ENCODE peak calls at places on chromosomes 7 and 10, in six cellular contexts. D, C, W, X, Q and E are unnamed samples.
A peak's percentile ranks its signal among the peaks of the same experiment; 100 is the strongest.

GRCh38 chr10:123878666-123879311 is 12.8 kb downstream of the CPXM2 start:
- DNase-seq in X (no peak), D (no peak), C (no peak), W (no peak), Q (no peak), E (peak; percentile 52)

GRCh38 chr7:84337386-84337785 is 142.8 kb upstream of the SEMA3A start:
- DNase-seq in X (no peak), W (no peak), D (no peak), C (no peak), Q (peak; percentile 83), E (no peak)

GRCh38 chr7:129734400-129734799 is 122.9 kb downstream of the NRF1 start:
- DNase-seq in D (no peak), Q (no peak), W (no peak), C (no peak), X (no peak), E (no peak)

GRCh38 chr7:22248111-22248809 is 108.7 kb downstream of the RAPGEF5 start:
- DNase-seq in C (no peak), D (no peak), Q (no peak), X (no peak), W (no peak), E (no peak)

GRCh38 chr10:45461034-45461433 is 87.0 kb downstream of the ALOX5 start:
- DNase-seq in D (peak; percentile 78), C (no peak), W (no peak), Q (no peak), X (no peak), E (no peak)

GRCh38 chr10:124727389-124727960 is 16.7 kb downstream of the FAM53B start:
- DNase-seq in C (peak; percentile 14), Q (no peak), D (no peak), X (no peak), W (no peak), E (no peak)

GRCh38 chr7:157499121-157499834 is 162.5 kb downstream of the DNAJB6 start:
- DNase-seq in X (no peak), W (no peak), C (no peak), D (no peak), Q (no peak), E (no peak)

GRCh38 chr7:142250705-142251104 is 7.2 kb downstream of the PRSS58 start:
- DNase-seq in Q (no peak), X (no peak), C (no peak), D (no peak), W (no peak), E (no peak)

GRCh38 chr10:105974803-105975456 is 1189.6 kb downstream of the SORCS1 start:
- DNase-seq in C (no peak), D (no peak), X (no peak), Q (peak; percentile 52), W (no peak), E (no peak)

GRCh38 chr10:105969884-105970377 is 1194.6 kb downstream of the SORCS1 start:
- DNase-seq in C (no peak), W (no peak), Q (no peak), D (no peak), X (no peak), E (no peak)

GRCh38 chr10:105971460-105971859 is 1193.0 kb downstream of the SORCS1 start:
- DNase-seq in D (no peak), C (no peak), Q (no peak), X (no peak), W (no peak), E (no peak)

GRCh38 chr10:105973912-105974311 is 1190.6 kb downstream of the SORCS1 start:
- DNase-seq in D (no peak), X (no peak), W (no peak), Q (no peak), C (no peak), E (no peak)

GRCh38 chr10:105973252-105973877 is 1191.1 kb downstream of the SORCS1 start:
- DNase-seq in D (no peak), W (peak; percentile 9), X (no peak), C (no peak), Q (peak; percentile 13), E (no peak)
- H3K4me3 ChIP-seq in D (no peak overlapping the region), W (no peak overlapping the region), X (no peak overlapping the region), C (no peak overlapping the region), Q (no peak overlapping the region), E (no peak overlapping the region)

GRCh38 chr7:128351296-128352123 is 7.8 kb upstream of the RBM28 start:
- DNase-seq in X (no peak), D (no peak), W (peak; percentile 48), Q (peak; percentile 19), C (no peak), E (no peak)
- H3K4me3 ChIP-seq in X (no peak overlapping the region), D (no peak overlapping the region), W (no peak overlapping the region), Q (no peak overlapping the region), C (no peak overlapping the region), E (no peak overlapping the region)

DNA sequence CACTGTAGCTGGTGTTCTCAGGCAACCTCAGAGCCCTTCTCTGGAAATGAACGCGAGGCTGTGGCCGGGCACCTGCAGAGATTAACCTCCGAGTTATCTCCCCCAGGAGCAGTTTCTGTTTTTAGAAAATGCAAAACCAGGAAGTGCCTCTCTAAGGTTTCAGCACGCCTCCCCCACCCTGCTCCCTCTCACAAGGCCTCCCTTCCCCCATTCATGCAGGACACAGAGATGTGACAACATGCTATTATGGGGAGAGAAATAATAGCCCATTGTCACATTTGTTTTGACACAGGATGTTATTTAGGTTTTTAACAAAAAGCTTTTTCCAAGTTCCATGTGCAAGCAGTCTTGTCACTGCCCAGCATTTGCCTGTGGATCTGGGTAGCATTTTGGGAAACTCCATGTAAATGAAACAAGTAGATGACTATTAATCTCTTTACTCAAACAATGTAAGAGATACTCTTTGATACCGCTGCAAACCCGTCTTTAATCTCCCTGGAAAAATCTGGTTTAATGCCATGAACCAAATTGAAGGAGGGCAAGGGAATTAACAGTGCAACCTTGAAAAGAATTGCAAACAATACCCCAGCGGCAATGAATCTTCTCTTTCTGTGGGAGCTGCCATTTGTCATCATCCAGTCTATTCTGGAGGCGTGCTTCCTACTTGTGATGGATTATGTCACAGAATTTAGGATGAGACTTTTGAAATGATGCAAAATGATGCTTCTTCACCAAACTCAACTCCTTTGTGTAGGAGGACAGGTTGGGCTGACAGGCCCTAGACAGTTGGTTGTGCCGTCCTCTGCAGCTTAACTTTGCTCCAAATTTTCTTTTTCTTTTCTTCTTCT is 86.5 kb upstream of the NMT2 start:
- DNase-seq in W (no peak), C (no peak), D (no peak), Q (no peak), X (no peak), E (no peak)
- H3K4me3 ChIP-seq in W (no peak overlapping the region), C (no peak overlapping the region), D (no peak overlapping the region), Q (no peak overlapping the region), X (no peak overlapping the region), E (no peak overlapping the region)

GRCh38 chr10:122140941-122141623 is 130.0 kb upstream of the BTBD16 start:
- DNase-seq in C (peak; percentile 87), W (no peak), X (peak; percentile 84), D (no peak), Q (peak; percentile 86), E (peak; percentile 84)

GRCh38 chr10:122139226-122139625 is 131.9 kb upstream of the BTBD16 start:
- DNase-seq in D (no peak), Q (no peak), X (no peak), W (peak; percentile 52), C (no peak), E (no peak)

GRCh38 chr10:122139627-122140151 is 131.4 kb upstream of the BTBD16 start:
- DNase-seq in D (no peak), Q (peak; percentile 40), C (no peak), W (peak; percentile 84), X (no peak), E (no peak)

GRCh38 chr10:122141821-122142651 is 129.1 kb upstream of the BTBD16 start:
- DNase-seq in Q (no peak), D (no peak), W (no peak), X (no peak), C (no peak), E (no peak)

DNA sequence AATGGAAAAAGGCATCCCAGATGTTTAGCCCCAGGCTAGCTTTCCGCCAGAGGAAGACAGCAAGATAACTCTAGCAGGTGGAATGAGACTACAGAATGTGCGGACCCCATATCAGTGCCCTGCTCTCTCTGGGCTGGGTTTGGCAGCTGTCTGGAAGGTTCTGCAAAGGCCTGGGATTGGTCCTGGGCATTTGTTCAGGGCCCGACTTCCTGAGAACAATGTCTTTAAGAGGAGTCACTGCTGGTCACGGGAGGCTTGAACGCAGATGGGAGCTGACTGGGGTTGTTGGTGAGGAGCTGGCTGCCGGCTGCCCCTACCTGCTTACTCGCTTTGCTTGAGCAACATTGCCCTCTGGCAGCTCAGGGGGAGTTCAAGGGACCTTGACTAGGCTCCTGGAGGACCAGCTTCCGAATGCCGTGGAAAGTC is 130.6 kb upstream of the BTBD16 start:
- DNase-seq in C (no peak), X (no peak), W (peak; percentile 50), Q (peak; percentile 44), D (no peak), E (no peak)
- H3K4me3 ChIP-seq in C (no peak overlapping the region), X (no peak overlapping the region), W (no peak overlapping the region), Q (no peak overlapping the region), D (no peak overlapping the region), E (no peak overlapping the region)